ENCODE peak calls at places on chromosomes 12 and 14, in four cellular contexts. G is activated naive CD4-positive, alpha-beta T cell treated with anti-CD3 and anti-CD28 coated beads, Interleukin-2, amount 10 ng/mL, durations not matched to agents 7 days and 5 days; Q is GM23248; B is HT1080. Y is an unnamed sample.

GRCh38 chr12:42039146-42039545 is 105.5 kb downstream of the GXYLT1 start:
- DNase-seq in Q (peak; percentile 83), G (no peak), B (peak; percentile 61), Y (no peak)

GRCh38 chr14:105485720-105486332 is 860 bp upstream of the CRIP1 start:
- DNase-seq in G (peak; percentile 60), Q (no peak), B (no peak), Y (peak; percentile 87)

GRCh38 chr12:15599266-15600037 is 189.7 kb downstream of the EPS8 start:
- DNase-seq in Q (peak; percentile 82), G (no peak), B (peak; percentile 58), Y (no peak)

GRCh38 chr12:58500399-58500798 is 419.9 kb downstream of the LRIG3 start:
- DNase-seq in Q (peak; percentile 59), B (no peak), G (no peak), Y (no peak)

GRCh38 chr12:28512876-28513275 is 322.6 kb downstream of the CCDC91 start:
- DNase-seq in G (no peak), Q (no peak), B (no peak), Y (no peak)

GRCh38 chr14:36818794-36819384 is 157.2 kb downstream of the PAX9 start:
- DNase-seq in Q (peak; percentile 57), B (peak; percentile 63), G (no peak), Y (no peak)

GRCh38 chr12:3152013-3152412 is 74.8 kb downstream of the TSPAN9 start:
- DNase-seq in G (no peak), Q (peak; percentile 52), B (no peak), Y (no peak)

GRCh38 chr12:11768233-11768965 is 118.9 kb downstream of the ETV6 start:
- DNase-seq in Q (no peak), B (no peak), G (no peak), Y (no peak)

GRCh38 chr12:25995906-25996305 is 37.4 kb downstream of the RASSF8 start:
- DNase-seq in Q (peak; percentile 41), G (no peak), B (peak; percentile 48), Y (no peak)

Y was measured in activated effector memory CD4-positive, alpha-beta T cell treated with anti-CD3 and anti-CD28 coated beads, Interleukin-2, amount 50 U/mL, for 16 hours.